ENCODE peak calls at places on chromosomes 3 and 15, in six cellular contexts. One of them, this sample, is unnamed.

GRCh38 chr3:63450023-63450422 is 171.9 kb downstream of the SYNPR start:
- DNase-seq in tibial artery: no peak
- DNase-seq in fibroblast of lung: peak; percentile 60
- DNase-seq in epithelial cell of esophagus: peak; percentile 42
- DNase-seq in HCT116: no peak
- DNase-seq in hepatocyte: peak; percentile 25
- DNase-seq in this sample: no peak

GRCh38 chr15:44595246-44595645 is 58.3 kb downstream of the EIF3J start:
- DNase-seq in hepatocyte: no peak
- DNase-seq in fibroblast of lung: no peak
- DNase-seq in tibial artery: no peak
- DNase-seq in HCT116: no peak
- DNase-seq in epithelial cell of esophagus: no peak
- DNase-seq in this sample: no peak

GRCh38 chr3:178847170-178847569 is 224.4 kb downstream of the ZMAT3 start:
- DNase-seq in HCT116: no peak
- DNase-seq in tibial artery: no peak
- DNase-seq in hepatocyte: no peak
- DNase-seq in fibroblast of lung: peak; percentile 36
- DNase-seq in epithelial cell of esophagus: no peak
- DNase-seq in this sample: no peak

GRCh38 chr15:29446480-29446879 is 176.9 kb upstream of the NSMCE3 start:
- DNase-seq in epithelial cell of esophagus: no peak
- DNase-seq in hepatocyte: no peak
- DNase-seq in fibroblast of lung: no peak
- DNase-seq in tibial artery: no peak
- DNase-seq in HCT116: no peak
- DNase-seq in this sample: peak; percentile 14

GRCh38 chr3:196012481-196012880 is 69.4 kb downstream of the TFRC start:
- DNase-seq in tibial artery: no peak
- DNase-seq in HCT116: no peak
- DNase-seq in epithelial cell of esophagus: peak; percentile 59
- DNase-seq in fibroblast of lung: peak; percentile 61
- DNase-seq in hepatocyte: no peak
- DNase-seq in this sample: no peak

GRCh38 chr3:96331341-96331740 is 483.1 kb upstream of the EPHA6 start:
- DNase-seq in hepatocyte: no peak
- DNase-seq in epithelial cell of esophagus: peak; percentile 56
- DNase-seq in HCT116: no peak
- DNase-seq in fibroblast of lung: no peak
- DNase-seq in tibial artery: no peak
- DNase-seq in this sample: no peak

GRCh38 chr3:150746791-150747590 is 16.0 kb downstream of the SIAH2 start:
- DNase-seq in tibial artery: no peak
- DNase-seq in epithelial cell of esophagus: no peak
- DNase-seq in hepatocyte: no peak
- DNase-seq in fibroblast of lung: no peak
- DNase-seq in HCT116: no peak
- DNase-seq in this sample: no peak

GRCh38 chr3:49916686-49917085 is 12.9 kb downstream of the MON1A start:
- DNase-seq in fibroblast of lung: peak; percentile 49
- DNase-seq in epithelial cell of esophagus: no peak
- DNase-seq in HCT116: no peak
- DNase-seq in tibial artery: no peak
- DNase-seq in hepatocyte: no peak
- DNase-seq in this sample: no peak

GRCh38 chr15:98438907-98439306 is 209.4 kb upstream of the IGF1R start:
- DNase-seq in epithelial cell of esophagus: no peak
- DNase-seq in hepatocyte: no peak
- DNase-seq in tibial artery: no peak
- DNase-seq in fibroblast of lung: no peak
- DNase-seq in HCT116: no peak
- DNase-seq in this sample: no peak

GRCh38 chr3:136381051-136381450 is 130.9 kb downstream of the PCCB start:
- DNase-seq in fibroblast of lung: no peak
- DNase-seq in hepatocyte: no peak
- DNase-seq in epithelial cell of esophagus: no peak
- DNase-seq in tibial artery: no peak
- DNase-seq in HCT116: no peak
- DNase-seq in this sample: no peak

GRCh38 chr3:136390574-136390973 is 140.4 kb downstream of the PCCB start:
- DNase-seq in tibial artery: no peak
- DNase-seq in epithelial cell of esophagus: no peak
- DNase-seq in hepatocyte: no peak
- DNase-seq in fibroblast of lung: no peak
- DNase-seq in HCT116: no peak
- DNase-seq in this sample: no peak

GRCh38 chr3:136380530-136380929 is 130.4 kb downstream of the PCCB start:
- DNase-seq in HCT116: no peak
- DNase-seq in epithelial cell of esophagus: peak; percentile 30
- DNase-seq in fibroblast of lung: peak; percentile 21
- DNase-seq in hepatocyte: no peak
- DNase-seq in tibial artery: no peak
- DNase-seq in this sample: no peak

GRCh38 chr3:136385457-136385856 is 135.3 kb downstream of the PCCB start:
- DNase-seq in epithelial cell of esophagus: no peak
- DNase-seq in hepatocyte: no peak
- DNase-seq in tibial artery: no peak
- DNase-seq in HCT116: no peak
- DNase-seq in fibroblast of lung: no peak
- DNase-seq in this sample: no peak
- H3K4me3 ChIP-seq in epithelial cell of esophagus: no peak overlapping the region
- H3K4me3 ChIP-seq in hepatocyte: no peak overlapping the region
- H3K4me3 ChIP-seq in tibial artery: no peak overlapping the region
- H3K4me3 ChIP-seq in HCT116: no peak overlapping the region
- H3K4me3 ChIP-seq in fibroblast of lung: no peak overlapping the region
- H3K4me3 ChIP-seq in this sample: no peak overlapping the region

GRCh38 chr3:191330309-191330712 is at the start of gene UTS2B:
- DNase-seq in hepatocyte: peak; percentile 46
- DNase-seq in epithelial cell of esophagus: peak; percentile 68
- DNase-seq in fibroblast of lung: peak; percentile 91
- DNase-seq in HCT116: peak; percentile 39
- DNase-seq in tibial artery: no peak
- DNase-seq in this sample: no peak
- H3K4me3 ChIP-seq in hepatocyte: peak within 1 kb of the TSS; percentile 83
- H3K4me3 ChIP-seq in epithelial cell of esophagus: peak within 1 kb of the TSS; percentile 69
- H3K4me3 ChIP-seq in fibroblast of lung: peak within 1 kb of the TSS; percentile 62
- H3K4me3 ChIP-seq in HCT116: peak within 1 kb of the TSS; percentile 82
- H3K4me3 ChIP-seq in tibial artery: peak within 1 kb of the TSS; percentile 70
- H3K4me3 ChIP-seq in this sample: peak within 1 kb of the TSS; percentile 97

GRCh38 chr3:65596511-65597224 is 442.1 kb downstream of the MAGI1 start:
- DNase-seq in HCT116: no peak
- DNase-seq in fibroblast of lung: no peak
- DNase-seq in epithelial cell of esophagus: no peak
- DNase-seq in tibial artery: no peak
- DNase-seq in hepatocyte: no peak
- DNase-seq in this sample: no peak
- H3K4me3 ChIP-seq in HCT116: no peak overlapping the region
- H3K4me3 ChIP-seq in fibroblast of lung: peak overlapping the region; percentile 47
- H3K4me3 ChIP-seq in epithelial cell of esophagus: no peak overlapping the region
- H3K4me3 ChIP-seq in tibial artery: peak overlapping the region; percentile 42
- H3K4me3 ChIP-seq in hepatocyte: peak overlapping the region; percentile 17
- H3K4me3 ChIP-seq in this sample: peak overlapping the region; percentile 64

DNA sequence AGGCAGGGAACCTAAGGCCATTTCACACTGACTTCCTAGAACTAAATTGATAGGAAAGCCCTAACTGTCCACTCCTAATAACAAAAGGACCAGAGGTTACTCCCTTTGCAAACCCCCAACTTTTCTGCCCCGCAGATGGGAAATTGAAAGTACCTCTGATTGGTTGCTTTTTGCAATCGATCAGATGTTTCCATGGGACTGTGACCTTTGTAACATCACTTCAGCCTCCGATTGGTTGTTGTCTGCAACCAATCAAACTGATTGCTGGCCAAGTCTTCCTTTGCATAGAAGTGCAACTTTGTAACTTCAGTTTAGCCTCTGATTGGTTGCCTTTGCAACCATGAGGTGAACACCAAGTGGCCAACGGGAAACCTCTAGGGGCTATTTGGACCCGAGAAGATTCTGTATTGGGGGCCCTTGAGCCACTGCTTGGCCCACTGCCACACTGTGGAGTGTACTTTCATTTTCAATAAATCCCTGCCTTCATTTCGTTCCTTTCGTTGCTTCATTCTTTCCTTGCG is 11.3 kb upstream of the KNL1 start:
- DNase-seq in hepatocyte: no peak
- DNase-seq in tibial artery: no peak
- DNase-seq in HCT116: peak; percentile 86
- DNase-seq in fibroblast of lung: peak; percentile 11
- DNase-seq in epithelial cell of esophagus: peak; percentile 17
- DNase-seq in this sample: no peak
- H3K4me3 ChIP-seq in hepatocyte: no peak overlapping the region
- H3K4me3 ChIP-seq in tibial artery: peak overlapping the region; percentile 32
- H3K4me3 ChIP-seq in HCT116: peak overlapping the region; percentile 55
- H3K4me3 ChIP-seq in fibroblast of lung: peak overlapping the region; percentile 39
- H3K4me3 ChIP-seq in epithelial cell of esophagus: peak overlapping the region; percentile 35
- H3K4me3 ChIP-seq in this sample: peak overlapping the region; percentile 47

This sample was measured in coronary artery.